ENCODE peak calls at places on chromosome 11, in eight cellular contexts. One of them, this sample, is unnamed.

GRCh38 chr11:75475767-75476650 is 43.0 kb upstream of the KLHL35 start:
- DNase-seq in fibroblast of lung: peak; percentile 47
- DNase-seq in esophagus squamous epithelium: no peak
- DNase-seq in cardiac muscle cell: peak; percentile 81
- DNase-seq in GM06990: peak; percentile 27
- DNase-seq in heart right ventricle: peak; percentile 34
- DNase-seq in mammary epithelial cell: peak; percentile 30
- DNase-seq in naive thymus-derived CD4-positive, alpha-beta T cell: no peak
- DNase-seq in this sample: no peak

GRCh38 chr11:92852946-92853345 is 116.5 kb upstream of the MTNR1B start:
- DNase-seq in fibroblast of lung: no peak
- DNase-seq in esophagus squamous epithelium: no peak
- DNase-seq in cardiac muscle cell: no peak
- DNase-seq in GM06990: no peak
- DNase-seq in heart right ventricle: peak; percentile 8
- DNase-seq in mammary epithelial cell: peak; percentile 92
- DNase-seq in naive thymus-derived CD4-positive, alpha-beta T cell: no peak
- DNase-seq in this sample: no peak

GRCh38 chr11:3105791-3106735 is 48.8 kb upstream of the CARS1 start:
- DNase-seq in fibroblast of lung: no peak
- DNase-seq in esophagus squamous epithelium: no peak
- DNase-seq in cardiac muscle cell: no peak
- DNase-seq in GM06990: no peak
- DNase-seq in heart right ventricle: no peak
- DNase-seq in mammary epithelial cell: no peak
- DNase-seq in naive thymus-derived CD4-positive, alpha-beta T cell: peak; percentile 2
- DNase-seq in this sample: no peak

GRCh38 chr11:11604340-11604992 is 17.3 kb downstream of the GALNT18 start:
- DNase-seq in fibroblast of lung: no peak
- DNase-seq in esophagus squamous epithelium: no peak
- DNase-seq in cardiac muscle cell: no peak
- DNase-seq in GM06990: no peak
- DNase-seq in heart right ventricle: no peak
- DNase-seq in mammary epithelial cell: no peak
- DNase-seq in naive thymus-derived CD4-positive, alpha-beta T cell: no peak
- DNase-seq in this sample: no peak

GRCh38 chr11:71568707-71569349 is 3.5 kb downstream of the KRTAP5-10 start:
- DNase-seq in fibroblast of lung: peak; percentile 29
- DNase-seq in esophagus squamous epithelium: no peak
- DNase-seq in cardiac muscle cell: peak; percentile 34
- DNase-seq in GM06990: no peak
- DNase-seq in heart right ventricle: no peak
- DNase-seq in mammary epithelial cell: no peak
- DNase-seq in naive thymus-derived CD4-positive, alpha-beta T cell: no peak
- DNase-seq in this sample: no peak

GRCh38 chr11:117618273-117618672 is 178.7 kb downstream of the DSCAML1 start:
- DNase-seq in fibroblast of lung: no peak
- DNase-seq in esophagus squamous epithelium: no peak
- DNase-seq in cardiac muscle cell: no peak
- DNase-seq in GM06990: no peak
- DNase-seq in heart right ventricle: no peak
- DNase-seq in mammary epithelial cell: no peak
- DNase-seq in naive thymus-derived CD4-positive, alpha-beta T cell: no peak
- DNase-seq in this sample: no peak

GRCh38 chr11:43547900-43548381 is 132.6 kb upstream of the HSD17B12 start:
- DNase-seq in fibroblast of lung: peak; percentile 11
- DNase-seq in esophagus squamous epithelium: no peak
- DNase-seq in cardiac muscle cell: peak; percentile 48
- DNase-seq in GM06990: no peak
- DNase-seq in heart right ventricle: peak; percentile 32
- DNase-seq in mammary epithelial cell: no peak
- DNase-seq in naive thymus-derived CD4-positive, alpha-beta T cell: no peak
- DNase-seq in this sample: no peak

GRCh38 chr11:104841973-104842372 is 56.3 kb downstream of the CASP12 start:
- DNase-seq in fibroblast of lung: no peak
- DNase-seq in esophagus squamous epithelium: no peak
- DNase-seq in cardiac muscle cell: no peak
- DNase-seq in GM06990: no peak
- DNase-seq in heart right ventricle: no peak
- DNase-seq in mammary epithelial cell: no peak
- DNase-seq in naive thymus-derived CD4-positive, alpha-beta T cell: no peak
- DNase-seq in this sample: no peak

GRCh38 chr11:87405843-87406242 is 368.1 kb downstream of the TMEM135 start:
- DNase-seq in fibroblast of lung: no peak
- DNase-seq in esophagus squamous epithelium: no peak
- DNase-seq in cardiac muscle cell: no peak
- DNase-seq in GM06990: no peak
- DNase-seq in heart right ventricle: no peak
- DNase-seq in mammary epithelial cell: no peak
- DNase-seq in naive thymus-derived CD4-positive, alpha-beta T cell: no peak
- DNase-seq in this sample: no peak

GRCh38 chr11:107576497-107577086 is 11.1 kb upstream of the ALKBH8 start:
- DNase-seq in fibroblast of lung: peak; percentile 65
- DNase-seq in esophagus squamous epithelium: no peak
- DNase-seq in cardiac muscle cell: peak; percentile 66
- DNase-seq in GM06990: no peak
- DNase-seq in heart right ventricle: peak; percentile 23
- DNase-seq in mammary epithelial cell: no peak
- DNase-seq in naive thymus-derived CD4-positive, alpha-beta T cell: no peak
- DNase-seq in this sample: no peak

GRCh38 chr11:131694526-131695424 is 324.4 kb downstream of the NTM start:
- DNase-seq in fibroblast of lung: peak; percentile 74
- DNase-seq in esophagus squamous epithelium: no peak
- DNase-seq in cardiac muscle cell: peak; percentile 86
- DNase-seq in GM06990: no peak
- DNase-seq in heart right ventricle: peak; percentile 85
- DNase-seq in mammary epithelial cell: peak; percentile 65
- DNase-seq in naive thymus-derived CD4-positive, alpha-beta T cell: peak; percentile 50
- DNase-seq in this sample: peak; percentile 45

GRCh38 chr11:92605667-92606066 is 363.8 kb upstream of the MTNR1B start:
- DNase-seq in fibroblast of lung: no peak
- DNase-seq in esophagus squamous epithelium: no peak
- DNase-seq in cardiac muscle cell: no peak
- DNase-seq in GM06990: no peak
- DNase-seq in heart right ventricle: no peak
- DNase-seq in mammary epithelial cell: no peak
- DNase-seq in naive thymus-derived CD4-positive, alpha-beta T cell: no peak
- DNase-seq in this sample: no peak

GRCh38 chr11:79369094-79369493 is 71.7 kb downstream of the TENM4 start:
- DNase-seq in fibroblast of lung: no peak
- DNase-seq in esophagus squamous epithelium: no peak
- DNase-seq in cardiac muscle cell: no peak
- DNase-seq in GM06990: no peak
- DNase-seq in heart right ventricle: no peak
- DNase-seq in mammary epithelial cell: no peak
- DNase-seq in naive thymus-derived CD4-positive, alpha-beta T cell: no peak
- DNase-seq in this sample: no peak

GRCh38 chr11:62546244-62546936 is at the start of gene AHNAK:
- DNase-seq in fibroblast of lung: peak; percentile 62
- DNase-seq in esophagus squamous epithelium: no peak
- DNase-seq in cardiac muscle cell: peak; percentile 73
- DNase-seq in GM06990: peak; percentile 63
- DNase-seq in heart right ventricle: peak; percentile 91
- DNase-seq in mammary epithelial cell: peak; percentile 67
- DNase-seq in naive thymus-derived CD4-positive, alpha-beta T cell: peak; percentile 74
- DNase-seq in this sample: peak; percentile 41

GRCh38 chr11:120432056-120433018 is 79.2 kb upstream of the GRIK4 start:
- DNase-seq in fibroblast of lung: peak; percentile 99
- DNase-seq in esophagus squamous epithelium: no peak
- DNase-seq in cardiac muscle cell: peak; percentile 97
- DNase-seq in GM06990: peak; percentile 5
- DNase-seq in heart right ventricle: no peak
- DNase-seq in mammary epithelial cell: peak; percentile 97
- DNase-seq in naive thymus-derived CD4-positive, alpha-beta T cell: no peak
- DNase-seq in this sample: peak; percentile 99

GRCh38 chr11:75583710-75584658 is 21.9 kb downstream of the SERPINH1 start:
- DNase-seq in fibroblast of lung: peak; percentile 78
- DNase-seq in esophagus squamous epithelium: no peak
- DNase-seq in cardiac muscle cell: peak; percentile 92
- DNase-seq in GM06990: no peak
- DNase-seq in heart right ventricle: peak; percentile 78
- DNase-seq in mammary epithelial cell: no peak
- DNase-seq in naive thymus-derived CD4-positive, alpha-beta T cell: no peak
- DNase-seq in this sample: peak; percentile 76

GRCh38 chr11:17257200-17257599 is 19.3 kb upstream of the NUCB2 start:
- DNase-seq in fibroblast of lung: peak; percentile 81
- DNase-seq in esophagus squamous epithelium: no peak
- DNase-seq in cardiac muscle cell: peak; percentile 72
- DNase-seq in GM06990: no peak
- DNase-seq in heart right ventricle: no peak
- DNase-seq in mammary epithelial cell: peak; percentile 63
- DNase-seq in naive thymus-derived CD4-positive, alpha-beta T cell: no peak
- DNase-seq in this sample: peak; percentile 54

GRCh38 chr11:46905806-46906205 is 12.5 kb downstream of the LRP4 start:
- DNase-seq in fibroblast of lung: no peak
- DNase-seq in esophagus squamous epithelium: no peak
- DNase-seq in cardiac muscle cell: no peak
- DNase-seq in GM06990: no peak
- DNase-seq in heart right ventricle: no peak
- DNase-seq in mammary epithelial cell: no peak
- DNase-seq in naive thymus-derived CD4-positive, alpha-beta T cell: no peak
- DNase-seq in this sample: no peak

GRCh38 chr11:134565343-134565891 is 153.4 kb upstream of the B3GAT1 start:
- DNase-seq in fibroblast of lung: no peak
- DNase-seq in esophagus squamous epithelium: no peak
- DNase-seq in cardiac muscle cell: no peak
- DNase-seq in GM06990: no peak
- DNase-seq in heart right ventricle: no peak
- DNase-seq in mammary epithelial cell: no peak
- DNase-seq in naive thymus-derived CD4-positive, alpha-beta T cell: no peak
- DNase-seq in this sample: no peak

GRCh38 chr11:57604289-57605010 is 7.0 kb downstream of the SERPING1 start:
- DNase-seq in fibroblast of lung: peak; percentile 18
- DNase-seq in esophagus squamous epithelium: no peak
- DNase-seq in cardiac muscle cell: no peak
- DNase-seq in GM06990: no peak
- DNase-seq in heart right ventricle: no peak
- DNase-seq in mammary epithelial cell: no peak
- DNase-seq in naive thymus-derived CD4-positive, alpha-beta T cell: no peak
- DNase-seq in this sample: no peak

GRCh38 chr11:64720167-64720566 is 2.8 kb downstream of the NRXN2 start:
- DNase-seq in fibroblast of lung: no peak
- DNase-seq in esophagus squamous epithelium: no peak
- DNase-seq in cardiac muscle cell: no peak
- DNase-seq in GM06990: no peak
- DNase-seq in heart right ventricle: no peak
- DNase-seq in mammary epithelial cell: no peak
- DNase-seq in naive thymus-derived CD4-positive, alpha-beta T cell: no peak
- DNase-seq in this sample: no peak
- H3K27me3 ChIP-seq in fibroblast of lung: peaks cover 19% of the 10 kb centered on the region
- H3K27me3 ChIP-seq in esophagus squamous epithelium: peaks cover 90% of the 10 kb centered on the region
- H3K27me3 ChIP-seq in cardiac muscle cell: peaks cover 77% of the 10 kb centered on the region
- H3K27me3 ChIP-seq in GM06990: no peaks in the 10 kb centered on the region
- H3K27me3 ChIP-seq in heart right ventricle: peaks cover 77% of the 10 kb centered on the region
- H3K27me3 ChIP-seq in mammary epithelial cell: no peaks in the 10 kb centered on the region
- H3K27me3 ChIP-seq in naive thymus-derived CD4-positive, alpha-beta T cell: peaks cover 2% of the 10 kb centered on the region
- H3K27me3 ChIP-seq in this sample: peaks cover 41% of the 10 kb centered on the region

DNA sequence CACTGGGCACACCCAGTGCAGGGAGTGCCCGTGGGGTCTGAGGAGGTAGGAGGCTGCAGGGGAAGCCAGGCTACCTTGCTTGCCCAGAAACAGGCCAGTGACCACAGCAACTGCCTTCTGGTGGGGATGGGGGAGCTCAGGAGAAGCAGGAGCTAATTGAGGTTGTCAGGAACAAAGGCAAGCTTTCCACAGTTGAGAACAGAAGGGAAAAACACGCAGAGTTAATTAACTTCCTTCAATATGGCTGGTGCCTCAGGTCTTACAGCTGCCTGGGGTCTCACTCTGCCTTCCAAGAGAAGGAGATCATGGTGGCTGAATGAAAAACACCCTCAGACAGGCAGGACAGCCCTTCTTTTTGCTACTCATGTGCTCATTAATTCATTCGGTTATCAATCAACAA is 127.9 kb upstream of the SYT13 start:
- DNase-seq in fibroblast of lung: no peak
- DNase-seq in esophagus squamous epithelium: no peak
- DNase-seq in cardiac muscle cell: no peak
- DNase-seq in GM06990: no peak
- DNase-seq in heart right ventricle: no peak
- DNase-seq in mammary epithelial cell: no peak
- DNase-seq in naive thymus-derived CD4-positive, alpha-beta T cell: no peak
- DNase-seq in this sample: no peak
- H3K27me3 ChIP-seq in fibroblast of lung: peaks cover 7% of the 10 kb centered on the region
- H3K27me3 ChIP-seq in esophagus squamous epithelium: peaks cover 50% of the 10 kb centered on the region
- H3K27me3 ChIP-seq in cardiac muscle cell: peaks cover 28% of the 10 kb centered on the region
- H3K27me3 ChIP-seq in GM06990: peaks cover 1% of the 10 kb centered on the region
- H3K27me3 ChIP-seq in heart right ventricle: peaks cover 46% of the 10 kb centered on the region
- H3K27me3 ChIP-seq in mammary epithelial cell: peaks cover 3% of the 10 kb centered on the region
- H3K27me3 ChIP-seq in naive thymus-derived CD4-positive, alpha-beta T cell: no peaks in the 10 kb centered on the region
- H3K27me3 ChIP-seq in this sample: peaks cover 2% of the 10 kb centered on the region

GRCh38 chr11:66546966-66547661 is 411 bp downstream of the ACTN3 start:
- DNase-seq in fibroblast of lung: no peak
- DNase-seq in esophagus squamous epithelium: no peak
- DNase-seq in cardiac muscle cell: no peak
- DNase-seq in GM06990: no peak
- DNase-seq in heart right ventricle: no peak
- DNase-seq in mammary epithelial cell: no peak
- DNase-seq in naive thymus-derived CD4-positive, alpha-beta T cell: no peak
- DNase-seq in this sample: no peak

GRCh38 chr11:66545701-66546367 is at the start of gene ZDHHC24:
- DNase-seq in fibroblast of lung: peak; percentile 97
- DNase-seq in esophagus squamous epithelium: peak; percentile 81
- DNase-seq in cardiac muscle cell: peak; percentile 99
- DNase-seq in GM06990: peak; percentile 96
- DNase-seq in heart right ventricle: peak; percentile 98
- DNase-seq in mammary epithelial cell: peak; percentile 97
- DNase-seq in naive thymus-derived CD4-positive, alpha-beta T cell: peak; percentile 71
- DNase-seq in this sample: peak; percentile 91

GRCh38 chr11:66548041-66548440 is 1.3 kb downstream of the ACTN3 start:
- DNase-seq in fibroblast of lung: no peak
- DNase-seq in esophagus squamous epithelium: no peak
- DNase-seq in cardiac muscle cell: no peak
- DNase-seq in GM06990: no peak
- DNase-seq in heart right ventricle: no peak
- DNase-seq in mammary epithelial cell: no peak
- DNase-seq in naive thymus-derived CD4-positive, alpha-beta T cell: no peak
- DNase-seq in this sample: no peak

GRCh38 chr11:66547662-66548009 is 933 bp downstream of the ACTN3 start:
- DNase-seq in fibroblast of lung: no peak
- DNase-seq in esophagus squamous epithelium: no peak
- DNase-seq in cardiac muscle cell: no peak
- DNase-seq in GM06990: no peak
- DNase-seq in heart right ventricle: no peak
- DNase-seq in mammary epithelial cell: no peak
- DNase-seq in naive thymus-derived CD4-positive, alpha-beta T cell: no peak
- DNase-seq in this sample: no peak

GRCh38 chr11:66546368-66546965 is at the start of gene ACTN3:
- DNase-seq in fibroblast of lung: peak; percentile 37
- DNase-seq in esophagus squamous epithelium: no peak
- DNase-seq in cardiac muscle cell: peak; percentile 41
- DNase-seq in GM06990: peak; percentile 54
- DNase-seq in heart right ventricle: peak; percentile 33
- DNase-seq in mammary epithelial cell: no peak
- DNase-seq in naive thymus-derived CD4-positive, alpha-beta T cell: no peak
- DNase-seq in this sample: peak; percentile 11
- H3K27me3 ChIP-seq in fibroblast of lung: peaks cover 19% of the 10 kb centered on the region
- H3K27me3 ChIP-seq in esophagus squamous epithelium: no peaks in the 10 kb centered on the region
- H3K27me3 ChIP-seq in cardiac muscle cell: no peaks in the 10 kb centered on the region
- H3K27me3 ChIP-seq in GM06990: no peaks in the 10 kb centered on the region
- H3K27me3 ChIP-seq in heart right ventricle: no peaks in the 10 kb centered on the region
- H3K27me3 ChIP-seq in mammary epithelial cell: no peaks in the 10 kb centered on the region
- H3K27me3 ChIP-seq in naive thymus-derived CD4-positive, alpha-beta T cell: no peaks in the 10 kb centered on the region
- H3K27me3 ChIP-seq in this sample: peaks cover 2% of the 10 kb centered on the region

GRCh38 chr11:69172674-69173073 is 16.9 kb downstream of the SMIM38 start:
- DNase-seq in fibroblast of lung: peak; percentile 12
- DNase-seq in esophagus squamous epithelium: no peak
- DNase-seq in cardiac muscle cell: peak; percentile 41
- DNase-seq in GM06990: no peak
- DNase-seq in heart right ventricle: no peak
- DNase-seq in mammary epithelial cell: peak; percentile 27
- DNase-seq in naive thymus-derived CD4-positive, alpha-beta T cell: no peak
- DNase-seq in this sample: no peak
- H3K27me3 ChIP-seq in fibroblast of lung: peaks cover 8% of the 10 kb centered on the region
- H3K27me3 ChIP-seq in esophagus squamous epithelium: peaks cover under 1% of the 10 kb centered on the region
- H3K27me3 ChIP-seq in cardiac muscle cell: no peaks in the 10 kb centered on the region
- H3K27me3 ChIP-seq in GM06990: no peaks in the 10 kb centered on the region
- H3K27me3 ChIP-seq in heart right ventricle: no peaks in the 10 kb centered on the region
- H3K27me3 ChIP-seq in mammary epithelial cell: no peaks in the 10 kb centered on the region
- H3K27me3 ChIP-seq in naive thymus-derived CD4-positive, alpha-beta T cell: no peaks in the 10 kb centered on the region
- H3K27me3 ChIP-seq in this sample: no peaks in the 10 kb centered on the region